ENCODE peak calls at places on chromosomes 1 and 21, in seven cellular contexts. Y is K562, A is transverse colon, O is ovary, Q is A549, Z is SK-N-SH, M is stomach. K is an unnamed sample.

GRCh38 chr1:16162163-16162822 is 6.4 kb upstream of the EPHA2 start:
- DNase-seq in Y (peak), A (peak), O (no peak), Q (no peak), Z (no peak), M (peak), K (no peak)

GRCh38 chr1:147561473-147561840 is 20.2 kb downstream of the BCL9 start:
- DNase-seq in Y (no peak), A (no peak), O (no peak), Q (no peak), Z (no peak), M (no peak), K (no peak)

GRCh38 chr21:38945536-38946245 is 140.0 kb downstream of the ETS2 start:
- DNase-seq in Y (no peak), A (no peak), O (no peak), Q (no peak), Z (no peak), M (no peak), K (no peak)

GRCh38 chr21:36035381-36035791 is 24.9 kb downstream of the SETD4 start:
- DNase-seq in Y (no peak), A (no peak), O (no peak), Q (no peak), Z (peak), M (peak), K (no peak)

GRCh38 chr1:180923024-180923841 is 10.5 kb downstream of the KIAA1614 start:
- DNase-seq in Y (no peak), A (no peak), O (no peak), Q (no peak), Z (no peak), M (no peak), K (no peak)

GRCh38 chr1:6704746-6705145 is 3.1 kb upstream of the DNAJC11 start:
- DNase-seq in Y (no peak), A (no peak), O (no peak), Q (no peak), Z (no peak), M (no peak), K (no peak)

GRCh38 chr1:79787631-79788030 is 781.1 kb upstream of the ADGRL4 start:
- DNase-seq in Y (no peak), A (no peak), O (no peak), Q (no peak), Z (no peak), M (no peak), K (no peak)

GRCh38 chr1:233959089-233959488 is 54.6 kb downstream of the SLC35F3 start:
- DNase-seq in Y (no peak), A (no peak), O (no peak), Q (no peak), Z (no peak), M (no peak), K (no peak)

GRCh38 chr1:85289848-85290335 is 13.5 kb upstream of the BCL10 start:
- DNase-seq in Y (no peak), A (no peak), O (no peak), Q (no peak), Z (no peak), M (no peak), K (no peak)

GRCh38 chr1:3481836-3482589 is 27.5 kb downstream of the ARHGEF16 start:
- DNase-seq in Y (no peak), A (peak), O (no peak), Q (peak), Z (no peak), M (peak), K (no peak)

GRCh38 chr1:170674986-170675385 is 11.1 kb downstream of the PRRX1 start:
- DNase-seq in Y (no peak), A (no peak), O (no peak), Q (no peak), Z (no peak), M (no peak), K (no peak)

GRCh38 chr1:108715932-108716331 is 3.2 kb downstream of the FNDC7 start:
- DNase-seq in Y (no peak), A (no peak), O (no peak), Q (no peak), Z (no peak), M (no peak), K (no peak)

GRCh38 chr1:51518033-51518729 is 885 bp downstream of the EPS15 start:
- DNase-seq in Y (peak), A (peak), O (peak), Q (peak), Z (no peak), M (peak), K (no peak)

GRCh38 chr1:45979074-45979777 is 153.2 kb downstream of the PIK3R3 start:
- DNase-seq in Y (no peak), A (no peak), O (no peak), Q (peak), Z (no peak), M (no peak), K (no peak)

GRCh38 chr21:46448108-46448507 is 10.6 kb upstream of the DIP2A start:
- DNase-seq in Y (no peak), A (peak), O (no peak), Q (no peak), Z (no peak), M (no peak), K (no peak)

GRCh38 chr21:33885158-33885514 is 30.5 kb downstream of the ATP5PO start:
- DNase-seq in Y (no peak), A (no peak), O (no peak), Q (no peak), Z (no peak), M (no peak), K (no peak)

GRCh38 chr1:77347646-77348045 is 65.8 kb downstream of the AK5 start:
- DNase-seq in Y (peak), A (no peak), O (no peak), Q (peak), Z (no peak), M (no peak), K (no peak)

GRCh38 chr1:41021526-41022308 is at the start of gene SLFNL1:
- DNase-seq in Y (no peak), A (no peak), O (no peak), Q (no peak), Z (peak), M (no peak), K (no peak)

GRCh38 chr1:199590708-199591107 is 436.8 kb upstream of the NR5A2 start:
- DNase-seq in Y (no peak), A (no peak), O (no peak), Q (no peak), Z (no peak), M (no peak), K (no peak)

GRCh38 chr1:8397511-8397910 is 79.6 kb downstream of the SLC45A1 start:
- DNase-seq in Y (no peak), A (no peak), O (no peak), Q (no peak), Z (no peak), M (no peak), K (no peak)

GRCh38 chr1:39102537-39103320 is 76.6 kb downstream of the NDUFS5 start:
- DNase-seq in Y (peak), A (peak), O (no peak), Q (peak), Z (peak), M (no peak), K (no peak)

GRCh38 chr1:54254055-54254454 is 54.1 kb downstream of the MRPL37 start:
- DNase-seq in Y (no peak), A (peak), O (peak), Q (no peak), Z (no peak), M (no peak), K (no peak)

GRCh38 chr1:7783178-7783711 is 846 bp upstream of the PER3 start:
- DNase-seq in Y (peak), A (peak), O (peak), Q (peak), Z (no peak), M (peak), K (peak)

GRCh38 chr1:182601926-182602325 is 2.3 kb downstream of the RGS16 start:
- DNase-seq in Y (no peak), A (no peak), O (no peak), Q (no peak), Z (no peak), M (no peak), K (no peak)

GRCh38 chr21:14581902-14582457 is 35.9 kb upstream of the SAMSN1 start:
- DNase-seq in Y (no peak), A (no peak), O (no peak), Q (no peak), Z (no peak), M (no peak), K (no peak)

GRCh38 chr1:215748431-215748830 is 181.3 kb downstream of the KCTD3 start:
- DNase-seq in Y (no peak), A (no peak), O (no peak), Q (no peak), Z (no peak), M (no peak), K (no peak)

GRCh38 chr1:215744419-215744818 is 177.3 kb downstream of the KCTD3 start:
- DNase-seq in Y (no peak), A (no peak), O (no peak), Q (no peak), Z (no peak), M (no peak), K (no peak)

GRCh38 chr1:215754112-215754511 is 187.0 kb downstream of the KCTD3 start:
- DNase-seq in Y (no peak), A (no peak), O (no peak), Q (no peak), Z (no peak), M (no peak), K (no peak)

GRCh38 chr1:215749423-215749822 is 182.3 kb downstream of the KCTD3 start:
- DNase-seq in Y (no peak), A (no peak), O (no peak), Q (no peak), Z (no peak), M (no peak), K (no peak)
- TF ChIP-seq EP300 in Y (no peak), A (no peak), O (no peak), Q (no peak), Z (no peak), M (no peak), K (no peak)

DNA sequence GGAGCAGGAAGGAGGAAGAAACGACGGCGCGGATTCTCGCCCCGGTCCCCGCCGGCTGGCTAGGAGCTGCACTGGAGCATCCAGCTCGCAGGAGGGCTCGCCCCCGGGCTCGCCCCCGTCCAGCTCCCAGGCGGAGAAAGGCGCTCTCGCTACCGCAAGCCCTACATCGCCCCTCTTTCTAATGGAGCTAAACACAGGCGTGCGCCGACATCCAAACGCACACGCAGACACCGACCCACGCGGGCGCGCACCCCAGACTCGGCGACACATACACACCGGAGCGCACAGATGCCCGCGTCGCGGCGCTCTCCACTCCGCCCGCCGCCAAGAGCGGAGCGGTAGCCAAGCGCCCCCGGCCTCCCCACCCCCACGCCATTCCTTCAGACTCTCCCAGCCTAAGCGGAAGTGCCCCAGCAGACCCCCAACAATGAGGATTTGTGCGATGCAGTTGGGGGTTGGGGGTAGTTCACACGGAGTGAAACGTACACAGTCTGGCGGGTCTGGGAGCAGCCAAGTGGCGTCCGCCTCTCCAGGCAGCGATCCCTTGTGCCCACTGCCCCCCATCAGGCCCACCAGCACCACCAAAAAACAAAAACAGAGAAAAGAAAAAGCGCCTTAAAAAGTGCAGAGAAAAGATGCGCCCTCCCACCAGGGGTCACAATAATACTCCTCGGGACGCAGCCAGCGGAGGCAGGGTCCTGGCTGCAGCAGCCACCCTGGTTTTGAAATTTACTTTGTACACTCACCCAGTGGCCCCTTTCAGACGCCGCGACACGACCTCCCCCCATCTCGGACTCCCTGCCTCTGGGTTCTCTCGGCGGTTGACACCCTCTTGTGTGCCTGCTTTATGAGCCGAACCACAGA is 1.4 kb downstream of the DAB1 start:
- DNase-seq in Y (no peak), A (no peak), O (no peak), Q (no peak), Z (peak), M (no peak), K (no peak)
- H3K4me3 ChIP-seq in Y (no peak), A (peak), O (peak), Q (no peak), Z (peak), M (peak), K (peak)

GRCh38 chr1:212453156-212453857 is 20.6 kb downstream of the NENF start:
- DNase-seq in Y (no peak), A (no peak), O (no peak), Q (no peak), Z (no peak), M (no peak), K (no peak)
- H3K27ac ChIP-seq in Y (no peak), A (no peak), O (peak), Q (no peak), Z (no peak), M (no peak), K (peak)

DNA sequence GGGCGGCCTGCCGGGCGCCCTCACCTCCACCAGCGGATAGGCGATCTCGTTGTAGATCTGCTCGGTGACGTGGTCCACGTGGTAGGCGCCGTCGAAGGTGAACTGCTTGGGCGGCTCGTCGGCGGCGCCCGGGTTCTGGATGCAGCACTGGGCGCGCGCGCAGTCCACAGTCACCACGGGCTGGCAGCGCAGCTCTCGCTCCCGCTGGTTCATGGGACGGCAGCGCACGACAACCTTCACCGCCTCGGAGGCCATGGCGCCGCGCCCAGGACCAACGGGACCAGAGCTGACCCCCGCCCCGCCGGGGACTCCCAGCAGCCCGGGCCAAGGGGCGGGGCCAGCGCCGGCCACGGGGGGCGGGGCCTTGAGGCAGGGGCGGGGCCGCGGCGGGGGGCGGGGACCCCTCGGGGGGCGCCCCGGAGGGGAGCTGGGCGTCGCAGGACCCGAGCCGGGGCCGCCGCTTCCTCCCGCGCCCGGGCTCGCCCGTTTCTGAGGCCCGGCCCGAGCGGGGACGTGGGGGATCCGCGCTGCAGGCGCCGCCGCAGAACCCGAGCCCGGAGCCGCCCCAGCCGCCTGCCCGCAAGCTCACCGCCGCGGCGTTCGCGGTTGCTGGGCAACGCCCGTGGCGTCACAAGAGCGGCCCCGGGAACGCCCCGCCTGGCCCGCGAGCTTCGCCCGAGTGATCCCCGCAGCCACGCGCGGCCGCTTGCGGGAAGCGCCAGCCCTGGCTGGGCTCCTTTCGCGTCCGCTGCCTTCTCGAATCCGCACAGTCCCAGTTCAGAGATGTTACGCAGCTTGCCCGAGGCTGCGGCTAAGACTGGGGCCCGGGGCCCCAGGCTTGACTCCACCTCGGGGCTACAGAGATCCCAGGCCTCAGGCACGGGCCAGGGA is at the start of gene KIF17:
- DNase-seq in Y (peak), A (peak), O (peak), Q (peak), Z (peak), M (peak), K (peak)
- TF ChIP-seq EP300 in Y (no peak), A (no peak), O (no peak), Q (no peak), Z (no peak), M (no peak), K (no peak)

K was measured in tibial nerve.